ENCODE peak calls at places on chromosomes 5 and 9, in five cellular contexts. U is BE2C; M is CD4-positive, alpha-beta T cell; B is HFF-Myc; X is NCI-H2171 treated with DMSO at 0.1 percent for 48 hours. Z is an unnamed sample.

GRCh38 chr5:150409638-150410523 is 2.8 kb downstream of the CD74 start:
- DNase-seq in U (peak), M (no peak), B (peak), X (peak), Z (peak)

GRCh38 chr9:131839281-131840084 is 99.6 kb upstream of the RAPGEF1 start:
- DNase-seq in U (no peak), M (peak), B (peak), X (no peak), Z (no peak)

GRCh38 chr9:96158909-96159575 is 142.9 kb downstream of the HSD17B3 start:
- DNase-seq in U (no peak), M (no peak), B (no peak), X (no peak), Z (no peak)

GRCh38 chr5:141100243-141100805 is at the start of gene PCDHB3:
- DNase-seq in U (peak), M (no peak), B (peak), X (no peak), Z (no peak)

GRCh38 chr5:89418821-89419085 is 535.8 kb upstream of the MEF2C start:
- DNase-seq in U (no peak), M (no peak), B (no peak), X (no peak), Z (no peak)

GRCh38 chr5:69295088-69295754 is 37.4 kb downstream of the CCDC125 start:
- DNase-seq in U (no peak), M (no peak), B (no peak), X (no peak), Z (no peak)

GRCh38 chr5:79480991-79481390 is 32.9 kb downstream of the HOMER1 start:
- DNase-seq in U (no peak), M (no peak), B (no peak), X (no peak), Z (no peak)

GRCh38 chr5:115986358-115986757 is 24.1 kb downstream of the LVRN start:
- DNase-seq in U (no peak), M (no peak), B (no peak), X (no peak), Z (peak)

GRCh38 chr5:172509405-172509781 is 55.1 kb upstream of the SH3PXD2B start:
- DNase-seq in U (no peak), M (no peak), B (no peak), X (no peak), Z (no peak)

GRCh38 chr5:133051547-133052316 is at the start of gene HSPA4:
- DNase-seq in U (peak), M (peak), B (peak), X (peak), Z (peak)

GRCh38 chr5:115565233-115565632 is 20.7 kb upstream of the FEM1C start:
- DNase-seq in U (peak), M (no peak), B (no peak), X (no peak), Z (no peak)

GRCh38 chr5:92916036-92916435 is 665.0 kb downstream of the NR2F1-AS1 start:
- DNase-seq in U (no peak), M (no peak), B (no peak), X (no peak), Z (no peak)

GRCh38 chr9:112753725-112754124 is 3.2 kb downstream of the SNX30 start:
- DNase-seq in U (no peak), M (no peak), B (peak), X (no peak), Z (no peak)

GRCh38 chr9:127277099-127277498 is 12.5 kb downstream of the GARNL3 start:
- DNase-seq in U (no peak), M (no peak), B (no peak), X (no peak), Z (no peak)

GRCh38 chr5:133052317-133053175 is 733 bp downstream of the HSPA4 start:
- DNase-seq in U (peak), M (peak), B (no peak), X (no peak), Z (no peak)

GRCh38 chr5:178940569-178941360 is at the start of gene ZNF454:
- DNase-seq in U (peak), M (no peak), B (peak), X (peak), Z (peak)

GRCh38 chr9:109918359-109919163 is 138.6 kb downstream of the PALM2AKAP2 start:
- DNase-seq in U (no peak), M (no peak), B (no peak), X (peak), Z (no peak)

GRCh38 chr5:145117285-145117684 is 717.9 kb downstream of the PRELID2 start:
- DNase-seq in U (no peak), M (no peak), B (no peak), X (no peak), Z (no peak)

GRCh38 chr9:70136632-70137031 is 93.0 kb downstream of the MAMDC2 start:
- DNase-seq in U (no peak), M (no peak), B (peak), X (no peak), Z (no peak)

GRCh38 chr9:71793386-71794105 is 25.2 kb upstream of the CEMIP2 start:
- DNase-seq in U (no peak), M (no peak), B (no peak), X (no peak), Z (no peak)

GRCh38 chr5:84372066-84372700 is 12.5 kb downstream of the EDIL3 start:
- DNase-seq in U (no peak), M (no peak), B (no peak), X (no peak), Z (no peak)

GRCh38 chr5:61701877-61702602 is 370.0 kb downstream of the ZSWIM6 start:
- DNase-seq in U (no peak), M (no peak), B (no peak), X (no peak), Z (no peak)

GRCh38 chr5:36721664-36722063 is 115.3 kb downstream of the SLC1A3 start:
- DNase-seq in U (no peak), M (no peak), B (no peak), X (no peak), Z (no peak)

GRCh38 chr5:174724484-174725260 is at the start of gene MSX2:
- DNase-seq in U (peak), M (no peak), B (peak), X (peak), Z (peak)

GRCh38 chr5:131263648-131264452 is at the start of gene CDC42SE2:
- DNase-seq in U (peak), M (peak), B (peak), X (peak), Z (no peak)

GRCh38 chr5:170630711-170631141 is 126.9 kb downstream of the KCNIP1 start:
- DNase-seq in U (no peak), M (no peak), B (no peak), X (no peak), Z (no peak)

GRCh38 chr5:90941002-90941720 is 382.6 kb downstream of the ADGRV1 start:
- DNase-seq in U (no peak), M (no peak), B (no peak), X (peak), Z (peak)

GRCh38 chr5:131679911-131680310 is 44.9 kb upstream of the RAPGEF6 start:
- DNase-seq in U (no peak), M (no peak), B (peak), X (no peak), Z (no peak)